ENCODE peak calls at places on chromosomes 6 and 20, in six cellular contexts. S is NT2/D1, E is heart left ventricle, O is IMR-90, T is brain pericyte, W is NCI-H345. X is an unnamed sample.

GRCh38 chr6:148565931-148566663 is 180.7 kb upstream of the UST start:
- DNase-seq in S (no peak), T (no peak), W (no peak), E (peak; percentile 67), O (peak; percentile 97), X (no peak)

GRCh38 chr6:4486543-4487319 is 289.5 kb upstream of the CDYL start:
- DNase-seq in T (no peak), S (peak; percentile 25), W (no peak), O (no peak), E (no peak), X (no peak)

GRCh38 chr6:27130668-27131428 is 116.7 kb upstream of the PRSS16 start:
- DNase-seq in S (no peak), W (no peak), T (no peak), E (no peak), O (no peak), X (no peak)

GRCh38 chr20:34852298-34852697 is 20.4 kb downstream of the GGT7 start:
- DNase-seq in T (no peak), E (no peak), W (no peak), S (no peak), O (no peak), X (no peak)

GRCh38 chr6:24985313-24985712 is 49.6 kb upstream of the RIPOR2 start:
- DNase-seq in E (no peak), W (peak; percentile 92), O (no peak), S (peak; percentile 71), T (no peak), X (no peak)

GRCh38 chr6:168027521-168027920 is 30.1 kb downstream of the KIF25 start:
- DNase-seq in T (no peak), W (no peak), E (no peak), S (no peak), O (no peak), X (no peak)

GRCh38 chr20:44181611-44182010 is 5.4 kb downstream of the JPH2 start:
- DNase-seq in T (no peak), E (no peak), O (no peak), S (no peak), W (no peak), X (no peak)

GRCh38 chr6:21593927-21594421 is 423 bp downstream of the SOX4 start:
- DNase-seq in W (no peak), O (peak; percentile 72), S (no peak), E (no peak), T (no peak), X (no peak)

GRCh38 chr6:34855463-34855862 is 32.4 kb downstream of the TAF11 start:
- DNase-seq in O (no peak), S (no peak), E (no peak), T (no peak), W (no peak), X (no peak)

GRCh38 chr20:32332614-32333013 is 25.5 kb upstream of the ASXL1 start:
- DNase-seq in E (no peak), O (peak; percentile 76), S (no peak), T (no peak), W (no peak), X (no peak)

GRCh38 chr20:58694241-58695083 is 1.9 kb downstream of the NPEPL1 start:
- DNase-seq in W (no peak), T (no peak), E (no peak), O (no peak), S (no peak), X (peak; percentile 52)

GRCh38 chr6:27891300-27891913 is 20.8 kb downstream of the OR2B2 start:
- DNase-seq in W (no peak), T (no peak), E (no peak), O (no peak), S (no peak), X (no peak)

GRCh38 chr6:118529756-118530155 is 18.3 kb upstream of the PLN start:
- DNase-seq in O (no peak), T (no peak), W (no peak), S (no peak), E (no peak), X (no peak)

GRCh38 chr6:105364243-105364642 is 38.6 kb downstream of the PREP start:
- DNase-seq in S (no peak), W (no peak), T (no peak), O (no peak), E (no peak), X (no peak)

GRCh38 chr20:62886709-62887058 is 25.1 kb upstream of the TCFL5 start:
- DNase-seq in S (no peak), W (peak; percentile 51), E (no peak), T (no peak), O (no peak), X (no peak)

GRCh38 chr6:80006541-80006940 is 2.1 kb downstream of the TTK start:
- DNase-seq in E (no peak), O (no peak), T (no peak), S (no peak), W (no peak), X (no peak)

GRCh38 chr6:108635505-108636226 is 74.9 kb downstream of the FOXO3 start:
- DNase-seq in O (no peak), W (no peak), T (no peak), S (no peak), E (no peak), X (no peak)

GRCh38 chr20:12019677-12020076 is 102.0 kb downstream of the BTBD3 start:
- DNase-seq in S (no peak), O (no peak), W (no peak), T (no peak), E (no peak), X (no peak)

GRCh38 chr6:104227502-104227901 is 632.2 kb downstream of the HACE1 start:
- DNase-seq in T (no peak), O (no peak), W (no peak), E (no peak), S (no peak), X (no peak)

GRCh38 chr20:642398-643174 is 10.4 kb downstream of the SRXN1 start:
- DNase-seq in W (no peak), S (no peak), E (peak; percentile 53), O (no peak), T (no peak), X (no peak)

GRCh38 chr6:44470106-44470446 is 82.6 kb downstream of the CDC5L start:
- DNase-seq in T (no peak), S (no peak), W (peak; percentile 99), E (no peak), O (no peak), X (no peak)

GRCh38 chr6:235763-236360 is 56.4 kb upstream of the DUSP22 start:
- DNase-seq in W (no peak), T (no peak), S (no peak), E (no peak), O (peak; percentile 61), X (no peak)

GRCh38 chr6:141212296-141212695 is 920.4 kb upstream of the GJE1 start:
- DNase-seq in S (no peak), E (no peak), T (no peak), O (no peak), W (no peak), X (no peak)

GRCh38 chr6:31568537-31568961 is 3.5 kb upstream of the LTA start:
- DNase-seq in E (no peak), W (no peak), S (no peak), T (no peak), O (no peak), X (no peak)

GRCh38 chr20:34954905-34955231 is 738 bp downstream of the GSS start:
- DNase-seq in E (peak; percentile 52), O (peak; percentile 42), S (no peak), W (peak; percentile 56), T (no peak), X (no peak)

GRCh38 chr20:21450572-21450971 is 53.2 kb upstream of the NKX2-4 start:
- DNase-seq in O (no peak), S (no peak), W (no peak), E (no peak), T (no peak), X (no peak)

GRCh38 chr20:237918-238317 is 10.9 kb downstream of the DEFB129 start:
- DNase-seq in E (no peak), S (no peak), T (no peak), W (no peak), O (no peak), X (no peak)

GRCh38 chr20:57753332-57754164 is 43.7 kb upstream of the PMEPA1 start:
- DNase-seq in T (no peak), E (no peak), W (no peak), O (no peak), S (no peak), X (no peak)

GRCh38 chr6:134117409-134117808 is 65.0 kb upstream of the SLC2A12 start:
- DNase-seq in W (peak; percentile 12), S (no peak), E (no peak), O (peak; percentile 59), T (no peak), X (no peak)

GRCh38 chr6:113364781-113365545 is 492.2 kb upstream of the MARCKS start:
- DNase-seq in W (no peak), O (peak; percentile 62), T (no peak), E (no peak), S (no peak), X (no peak)

GRCh38 chr20:50977066-50978045 is 18.7 kb downstream of the MOCS3 start:
- DNase-seq in O (no peak), T (no peak), W (no peak), S (no peak), E (no peak), X (no peak)